ENCODE peak calls at places on chromosomes 1 and 21, in four cellular contexts. M is K562, V is A549, C is HepG2. B is an unnamed sample.

GRCh38 chr1:245298781-245299180 is 144.0 kb downstream of the KIF26B start:
- DNase-seq in M (no peak), V (no peak), C (no peak), B (peak; percentile 46)

GRCh38 chr1:43597028-43597427 is 52.9 kb upstream of the KDM4A start:
- DNase-seq in M (no peak), V (no peak), C (no peak), B (no peak)

GRCh38 chr1:14853518-14853917 is 255.0 kb downstream of the KAZN start:
- DNase-seq in M (no peak), V (no peak), C (no peak), B (no peak)

GRCh38 chr1:199753513-199753912 is 274.0 kb upstream of the NR5A2 start:
- DNase-seq in M (no peak), V (no peak), C (no peak), B (no peak)

GRCh38 chr1:185929759-185930158 is 195.6 kb downstream of the HMCN1 start:
- DNase-seq in M (no peak), V (peak; percentile 12), C (no peak), B (no peak)

GRCh38 chr1:76428027-76428426 is 353.5 kb downstream of the ST6GALNAC3 start:
- DNase-seq in M (no peak), V (no peak), C (no peak), B (no peak)

GRCh38 chr1:211576717-211577116 is 2.2 kb downstream of the SLC30A1 start:
- DNase-seq in M (no peak), V (no peak), C (no peak), B (no peak)

GRCh38 chr1:101008229-101008628 is 17.4 kb downstream of the DPH5 start:
- DNase-seq in M (no peak), V (no peak), C (no peak), B (no peak)

GRCh38 chr1:111565079-111565478 is 54.5 kb upstream of the RAP1A start:
- DNase-seq in M (no peak), V (no peak), C (no peak), B (no peak)

GRCh38 chr1:77378723-77379533 is 97.1 kb downstream of the AK5 start:
- DNase-seq in M (no peak), V (no peak), C (no peak), B (no peak)

GRCh38 chr1:160711528-160712311 is at the start of gene CD48:
- DNase-seq in M (no peak), V (no peak), C (no peak), B (no peak)

GRCh38 chr1:59605761-59606160 is 209.0 kb upstream of the HOOK1 start:
- DNase-seq in M (peak; percentile 5), V (no peak), C (no peak), B (no peak)

GRCh38 chr1:157105988-157106812 is 6.6 kb upstream of the ETV3L start:
- DNase-seq in M (no peak), V (peak; percentile 40), C (no peak), B (no peak)

GRCh38 chr1:226636847-226637096 is 88.2 kb downstream of the STUM start:
- DNase-seq in M (no peak), V (no peak), C (no peak), B (no peak)

GRCh38 chr1:170162385-170163226 is 16.8 kb downstream of the NTMT2 start:
- DNase-seq in M (no peak), V (no peak), C (peak; percentile 9), B (no peak)

GRCh38 chr1:39776400-39776713 is 5.2 kb upstream of the OXCT2 start:
- DNase-seq in M (no peak), V (no peak), C (no peak), B (no peak)

GRCh38 chr1:184021666-184022198 is 15.8 kb downstream of the COLGALT2 start:
- DNase-seq in M (no peak), V (no peak), C (no peak), B (no peak)

GRCh38 chr21:43269461-43269860 is 100.7 kb downstream of the CRYAA start:
- DNase-seq in M (peak; percentile 68), V (no peak), C (no peak), B (no peak)
- TF ChIP-seq USF2 in M (no peak), V (no peak), C (no peak), B (no peak)

DNA sequence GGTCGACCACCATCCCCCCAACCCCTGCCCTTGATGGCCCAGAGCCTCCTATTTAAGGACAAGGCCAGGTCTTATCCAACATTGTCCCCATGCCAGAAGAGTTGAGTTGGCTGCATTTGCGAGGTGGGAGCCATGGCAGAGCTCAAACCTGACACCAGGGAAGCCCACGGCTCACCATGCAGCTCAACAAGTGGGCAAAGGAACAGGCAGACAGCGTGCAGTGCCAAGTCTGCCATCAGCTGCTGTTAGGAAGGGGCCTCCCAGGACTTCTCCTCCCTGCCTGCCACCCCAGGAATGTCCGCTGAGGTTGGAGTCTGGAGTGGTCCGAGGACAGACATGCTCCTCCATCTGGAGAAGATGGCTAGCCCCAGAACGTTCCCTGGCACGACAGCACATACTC is 19.9 kb downstream of the SLC45A3 start:
- DNase-seq in M (no peak), V (no peak), C (no peak), B (no peak)
- TF ChIP-seq EP300 in M (no peak), V (no peak), C (no peak), B (no peak)

GRCh38 chr1:58317086-58317485 is 229.4 kb downstream of the OMA1 start:
- DNase-seq in M (no peak), V (no peak), C (no peak), B (no peak)

GRCh38 chr1:58318157-58318665 is 228.3 kb downstream of the OMA1 start:
- DNase-seq in M (no peak), V (no peak), C (no peak), B (no peak)

GRCh38 chr1:58316141-58316540 is 230.4 kb downstream of the OMA1 start:
- DNase-seq in M (no peak), V (no peak), C (no peak), B (no peak)

GRCh38 chr1:58317694-58318093 is 228.8 kb downstream of the OMA1 start:
- DNase-seq in M (no peak), V (no peak), C (no peak), B (no peak)
- TF ChIP-seq USF2 in M (no peak), V (no peak), C (no peak), B (no peak)

GRCh38 chr1:8879348-8880067 is 1.0 kb upstream of the ENO1 start:
- DNase-seq in M (no peak), V (no peak), C (no peak), B (no peak)
- TF ChIP-seq EP300 in M (peak; percentile 26), V (no peak), C (no peak), B (no peak)

GRCh38 chr1:218558411-218558810 is 213.3 kb downstream of the TGFB2 start:
- DNase-seq in M (no peak), V (no peak), C (no peak), B (no peak)
- TF ChIP-seq USF2 in M (no peak), V (no peak), C (no peak), B (no peak)

DNA sequence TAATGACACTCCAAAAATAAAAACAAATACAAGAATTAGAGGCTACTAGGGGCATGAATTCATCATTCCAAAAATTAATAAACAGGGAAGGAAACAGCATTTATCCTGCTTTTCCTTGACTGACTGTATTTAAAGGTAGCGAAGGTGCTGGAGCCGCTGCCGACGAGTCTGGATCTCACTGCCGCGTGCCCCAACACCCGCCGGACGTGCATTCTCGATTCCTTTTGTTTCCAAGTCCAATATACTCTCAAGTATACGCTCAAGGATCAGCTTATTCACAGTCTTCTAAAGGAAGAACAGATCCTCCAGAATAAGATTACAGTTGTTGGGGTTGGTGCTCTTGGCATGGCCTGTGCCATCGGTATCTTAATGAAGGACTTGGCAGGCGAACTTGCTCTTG is 88.2 kb upstream of the GNG4 start:
- DNase-seq in M (no peak), V (no peak), C (no peak), B (no peak)
- TF ChIP-seq EP300 in M (no peak), V (no peak), C (no peak), B (no peak)